ENCODE peak calls at places on chromosomes 4 and X, in four cellular contexts. F is upper lobe of left lung, Q is OCI-LY7, B is mucosa of descending colon. M is an unnamed sample. For H3K4me1, the result is how much of the 10 kb centered on the place peaks cover.

GRCh38 chr4:3786196-3786869 is 20.1 kb downstream of the ADRA2C start:
- DNase-seq in F (peak), Q (no peak), B (peak), M (no peak)

GRCh38 chr4:2261110-2261852 is 628 bp downstream of the MXD4 start:
- DNase-seq in F (peak), Q (peak), B (peak), M (peak)

GRCh38 chr4:70688795-70689231 is 481 bp downstream of the UTP3 start:
- DNase-seq in F (no peak), Q (no peak), B (peak), M (no peak)

GRCh38 chrX:17788439-17788838 is 51.1 kb downstream of the SCML1 start:
- DNase-seq in F (no peak), Q (peak), B (peak), M (peak)

GRCh38 chr4:114318309-114318708 is 280.3 kb upstream of the UGT8 start:
- DNase-seq in F (no peak), Q (no peak), B (no peak), M (no peak)

GRCh38 chr4:33959519-33959918 is 2284.8 kb downstream of the ARAP2 start:
- DNase-seq in F (no peak), Q (no peak), B (no peak), M (no peak)

GRCh38 chr4:1596393-1596792 is 87.7 kb downstream of the FAM53A start:
- DNase-seq in F (peak), Q (no peak), B (peak), M (peak)

GRCh38 chrX:101442095-101442494 is 34.1 kb downstream of the HNRNPH2 start:
- DNase-seq in F (no peak), Q (no peak), B (no peak), M (no peak)

GRCh38 chrX:49884290-49884862 is 5.1 kb downstream of the USP27X start:
- DNase-seq in F (peak), Q (peak), B (peak), M (peak)

GRCh38 chrX:1899841-1900240 is 285.0 kb downstream of the ASMT start:
- DNase-seq in F (no peak), Q (no peak), B (no peak), M (no peak)

GRCh38 chrX:123713841-123714240 is 19.0 kb downstream of the THOC2 start:
- DNase-seq in F (no peak), Q (no peak), B (no peak), M (no peak)

GRCh38 chr4:139961344-139961948 is 192.5 kb downstream of the MAML3 start:
- DNase-seq in F (no peak), Q (no peak), B (no peak), M (no peak)

GRCh38 chrX:5957506-5957905 is 271.2 kb downstream of the NLGN4X start:
- DNase-seq in F (no peak), Q (no peak), B (no peak), M (no peak)

GRCh38 chr4:16642897-16643296 is 255.5 kb downstream of the LDB2 start:
- DNase-seq in F (no peak), Q (no peak), B (no peak), M (no peak)

GRCh38 chr4:8201341-8201781 is 2.3 kb downstream of the SH3TC1 start:
- DNase-seq in F (peak), Q (peak), B (no peak), M (no peak)

GRCh38 chrX:130393451-130394074 is 8.1 kb upstream of the GPR119 start:
- DNase-seq in F (no peak), Q (peak), B (peak), M (peak)

GRCh38 chr4:15781427-15782095 is 3.4 kb downstream of the CD38 start:
- DNase-seq in F (no peak), Q (no peak), B (no peak), M (no peak)

GRCh38 chr4:5708829-5709680 is 696 bp upstream of the EVC2 start:
- DNase-seq in F (peak), Q (no peak), B (no peak), M (peak)

GRCh38 chrX:46551494-46552128 is 6.4 kb upstream of the ZNF674 start:
- DNase-seq in F (no peak), Q (no peak), B (no peak), M (no peak)

GRCh38 chr4:170391066-170391754 is 301.5 kb upstream of the AADAT start:
- DNase-seq in F (no peak), Q (no peak), B (no peak), M (no peak)

GRCh38 chr4:144302704-144303536 is 162.4 kb upstream of the GYPA start:
- DNase-seq in F (no peak), Q (no peak), B (no peak), M (no peak)

GRCh38 chr4:77015390-77015789 is 60.4 kb downstream of the CCNI start:
- DNase-seq in F (no peak), Q (no peak), B (no peak), M (no peak)

GRCh38 chr4:6584865-6585264 is 9.9 kb downstream of the MAN2B2 start:
- DNase-seq in F (no peak), Q (no peak), B (no peak), M (peak)

GRCh38 chr4:165757426-165757825 is 115.6 kb upstream of the TLL1 start:
- DNase-seq in F (no peak), Q (no peak), B (no peak), M (no peak)

GRCh38 chr4:105923507-105924238 is 28.4 kb downstream of the NPNT start:
- DNase-seq in F (no peak), Q (no peak), B (no peak), M (no peak)

GRCh38 chrX:16722481-16722880 is 3.1 kb downstream of the SYAP1 start:
- DNase-seq in F (no peak), Q (no peak), B (no peak), M (no peak)

GRCh38 chr4:56630876-56631666 is 50.0 kb downstream of the HOPX start:
- DNase-seq in F (no peak), Q (no peak), B (no peak), M (no peak)

GRCh38 chrX:19852014-19853005 is 35.1 kb downstream of the SH3KBP1 start:
- DNase-seq in F (no peak), Q (no peak), B (no peak), M (no peak)

GRCh38 chr4:70954032-70954431 is 39.4 kb upstream of the DCK start:
- DNase-seq in F (no peak), Q (no peak), B (no peak), M (no peak)

GRCh38 chr4:163201358-163201757 is 34.7 kb upstream of the NAF1 start:
- DNase-seq in F (no peak), Q (no peak), B (no peak), M (no peak)

GRCh38 chr4:86857341-86858052 is 8.3 kb upstream of the SLC10A6 start:
- DNase-seq in F (no peak), Q (no peak), B (no peak), M (no peak)

GRCh38 chr4:158521490-158522111 is at the start of gene RXFP1:
- DNase-seq in F (no peak), Q (no peak), B (no peak), M (no peak)

GRCh38 chr4:158756588-158756987 is 12.2 kb upstream of the FNIP2 start:
- DNase-seq in F (no peak), Q (no peak), B (no peak), M (no peak)

GRCh38 chrX:35919536-35920309 is at the start of gene CFAP47:
- DNase-seq in F (peak), Q (no peak), B (peak), M (peak)

DNA sequence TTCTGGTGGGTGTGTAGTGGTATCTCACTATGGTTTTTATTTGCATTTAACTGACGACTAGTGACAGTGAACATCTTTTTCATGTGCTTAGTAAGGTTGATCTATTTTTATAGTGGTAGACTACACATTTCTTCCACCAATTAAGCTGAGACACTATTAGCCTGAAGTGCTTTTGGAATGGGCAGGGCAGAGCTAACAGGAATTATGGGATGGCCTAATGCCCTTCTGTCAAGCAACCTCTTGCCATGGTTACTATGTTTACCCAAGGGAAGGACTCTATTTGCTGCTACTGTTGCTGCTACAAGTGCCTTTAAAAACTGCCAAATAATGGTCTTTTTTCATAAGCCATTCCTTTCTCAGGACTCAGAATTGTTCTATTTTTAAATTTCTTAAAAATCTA is 676.7 kb upstream of the ACTRT1 start:
- DNase-seq in F (no peak), Q (no peak), B (no peak), M (no peak)
- H3K4me1 ChIP-seq in F (under half), Q (under half), B (under half), M (under half)

GRCh38 chrX:148381603-148382002 is 118.8 kb upstream of the AFF2 start:
- DNase-seq in F (no peak), Q (peak), B (no peak), M (no peak)
- H3K4me3 ChIP-seq in F (no peak), Q (peak), B (no peak), M (no peak)

DNA sequence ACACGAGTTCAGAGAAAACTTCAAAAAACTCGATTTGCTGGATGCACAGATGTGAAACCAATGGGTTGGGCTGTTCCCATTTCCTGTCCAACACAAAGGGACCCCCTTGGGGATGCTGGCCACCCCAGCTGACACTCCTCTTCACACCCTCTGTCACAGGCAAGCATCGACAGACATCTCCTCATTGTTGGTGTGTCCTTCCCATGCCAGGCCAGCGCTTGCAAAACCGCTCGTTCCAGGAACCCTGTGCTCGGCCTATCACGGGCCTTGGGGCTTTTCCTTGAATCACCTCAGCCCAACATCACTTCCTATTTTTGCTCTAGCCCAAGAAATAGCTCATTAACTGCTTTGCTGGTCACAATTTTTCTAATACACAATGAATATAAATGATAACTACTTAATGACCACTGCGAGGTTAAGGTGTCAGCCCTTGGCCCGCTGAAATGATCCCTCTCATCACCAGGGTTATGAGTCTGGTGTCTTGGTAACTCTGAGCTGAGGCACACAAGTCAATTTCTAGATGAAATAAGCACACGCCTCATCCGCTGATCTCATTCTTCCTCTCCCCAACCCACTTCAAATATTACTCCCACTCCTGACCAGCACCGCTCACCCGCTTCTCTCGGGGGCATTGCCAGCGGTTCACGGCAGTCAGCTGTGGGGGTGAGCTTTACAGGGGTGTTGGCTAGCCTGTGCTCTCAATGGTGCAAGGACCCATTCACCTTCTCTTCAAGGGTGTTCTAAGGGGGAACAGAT is 32.3 kb downstream of the BCOR start:
- DNase-seq in F (no peak), Q (no peak), B (no peak), M (no peak)
- H3K4me1 ChIP-seq in F (under half), Q (under half), B (under half), M (under half)

DNA sequence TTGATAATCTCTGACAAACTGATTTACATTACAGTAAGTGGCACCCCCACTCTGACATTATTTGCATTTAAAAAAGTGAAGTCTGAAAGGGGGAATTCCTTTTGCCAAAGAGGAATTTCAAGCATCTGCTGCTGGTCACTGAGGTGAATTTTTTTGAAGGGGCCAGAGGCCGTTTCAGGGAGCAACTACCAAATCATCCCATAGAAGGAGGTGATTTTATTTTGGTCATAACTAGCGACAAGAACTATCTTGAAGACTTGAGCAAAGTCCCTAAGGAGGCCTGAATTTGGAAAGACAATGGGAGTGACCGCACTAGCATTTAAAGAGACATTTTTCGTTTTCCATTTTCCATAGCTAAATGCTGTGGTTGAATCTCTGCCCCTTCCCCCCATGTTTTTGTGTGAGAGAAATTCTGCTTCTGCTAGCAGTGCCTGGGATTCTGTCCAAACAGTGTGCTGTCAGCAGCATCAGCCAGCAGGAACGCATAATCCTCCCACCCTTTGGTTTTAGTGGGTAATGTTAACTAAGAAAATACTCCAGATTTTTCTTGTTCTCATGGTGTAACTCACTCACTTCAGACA is 110.1 kb upstream of the MED14 start:
- DNase-seq in F (no peak), Q (no peak), B (no peak), M (peak)
- H3K4me3 ChIP-seq in F (no peak), Q (no peak), B (no peak), M (no peak)

DNA sequence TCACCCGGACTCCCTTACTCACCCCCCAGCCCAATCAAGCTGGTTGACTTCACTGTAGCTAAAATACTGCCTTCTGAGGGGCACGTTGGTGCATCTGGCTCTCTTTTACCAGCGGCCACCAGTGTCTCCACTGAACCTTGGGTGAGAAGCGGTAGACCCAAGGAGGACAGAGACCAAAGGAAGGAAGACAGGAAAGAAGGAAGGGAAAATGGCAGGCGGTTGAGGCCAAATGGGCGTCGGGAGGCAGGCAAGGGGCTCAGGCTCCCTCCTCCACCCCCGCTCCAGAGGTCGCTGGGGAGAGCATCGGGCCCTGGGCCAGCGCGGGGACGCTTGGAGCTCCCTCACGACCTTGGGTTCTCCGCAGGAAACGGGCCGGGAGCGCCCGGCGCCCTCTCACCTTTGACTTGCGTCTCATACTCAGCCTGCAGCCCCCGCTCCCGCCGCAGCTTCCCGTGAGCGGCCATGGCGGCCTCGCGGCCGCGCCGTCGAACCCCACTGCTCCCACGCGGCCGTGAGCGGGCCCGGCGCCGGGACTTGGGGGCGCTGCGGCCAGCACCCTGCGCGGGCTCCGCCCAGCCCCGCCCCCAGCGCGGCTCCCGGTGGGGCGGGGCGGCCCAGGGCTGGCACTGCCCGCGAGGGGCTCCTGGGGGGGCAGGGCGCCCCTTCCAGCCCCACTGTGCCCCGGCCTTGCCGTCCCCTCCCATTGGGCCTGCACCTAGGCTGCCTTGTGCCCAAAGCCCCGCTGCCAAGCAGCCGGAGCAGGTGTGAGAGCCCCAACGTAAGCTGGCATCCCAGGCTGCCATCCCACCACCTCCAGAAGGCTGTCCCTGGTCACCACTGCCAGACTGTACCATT is at the start of gene ARHGAP4:
- DNase-seq in F (peak), Q (peak), B (peak), M (peak)
- H3K4me1 ChIP-seq in F (half or more), Q (under half), B (under half), M (under half)

M was measured in right cardiac atrium.